ENCODE peak calls at places on chromosomes 1 and 21, in six cellular contexts. C is GM23338, J is heart right ventricle, L is brain microvascular endothelial cell, Q is endothelial cell of umbilical vein, E is keratinocyte. X is an unnamed sample.

GRCh38 chr1:197127513-197127912 is 19.0 kb downstream of the ASPM start:
- DNase-seq in E (no peak), C (no peak), Q (no peak), J (no peak), L (no peak), X (no peak)

GRCh38 chr1:31101147-31101502 is 35.6 kb upstream of the PUM1 start:
- DNase-seq in C (no peak), L (peak; percentile 60), E (no peak), J (peak; percentile 7), Q (no peak), X (no peak)

GRCh38 chr1:59678065-59678808 is 136.5 kb upstream of the HOOK1 start:
- DNase-seq in E (no peak), Q (no peak), J (no peak), C (peak; percentile 67), L (peak; percentile 46), X (no peak)

GRCh38 chr1:213122514-213122929 is 71.5 kb downstream of the RPS6KC1 start:
- DNase-seq in C (peak; percentile 71), Q (peak; percentile 66), L (peak; percentile 45), E (no peak), J (no peak), X (no peak)

GRCh38 chr21:31363720-31364119 is 19.7 kb upstream of the TIAM1 start:
- DNase-seq in Q (no peak), J (no peak), L (no peak), C (no peak), E (no peak), X (no peak)

GRCh38 chr1:201861448-201861847 is 27.2 kb upstream of the SHISA4 start:
- DNase-seq in E (no peak), L (no peak), C (no peak), J (no peak), Q (no peak), X (no peak)

GRCh38 chr1:78291872-78292271 is 198.9 kb upstream of the PTGFR start:
- DNase-seq in L (no peak), C (no peak), J (no peak), E (no peak), Q (no peak), X (no peak)

GRCh38 chr1:224592636-224593579 is 23.2 kb upstream of the CNIH3 start:
- DNase-seq in J (no peak), C (no peak), L (peak; percentile 84), E (peak; percentile 36), Q (no peak), X (no peak)

GRCh38 chr1:168360622-168361021 is 79.9 kb downstream of the TBX19 start:
- DNase-seq in Q (no peak), C (no peak), J (no peak), L (no peak), E (no peak), X (no peak)

GRCh38 chr1:192489748-192490147 is 85.8 kb upstream of the RGS1 start:
- DNase-seq in C (peak; percentile 25), J (peak; percentile 64), L (peak; percentile 95), E (no peak), Q (peak; percentile 95), X (peak; percentile 50)

GRCh38 chr1:180586671-180587155 is 27.9 kb downstream of the OVAAL start:
- DNase-seq in C (no peak), Q (peak; percentile 47), J (no peak), E (peak; percentile 85), L (peak; percentile 55), X (no peak)

GRCh38 chr1:32272557-32273388 is 19.1 kb upstream of the HDAC1 start:
- DNase-seq in Q (no peak), L (no peak), E (no peak), C (no peak), J (no peak), X (no peak)

GRCh38 chr1:151578941-151579340 is 32.9 kb upstream of the SNX27 start:
- DNase-seq in E (no peak), L (no peak), C (no peak), Q (no peak), J (no peak), X (no peak)

GRCh38 chr1:177898377-177898648 is 71.5 kb downstream of the SEC16B start:
- DNase-seq in C (no peak), Q (no peak), J (no peak), L (no peak), E (no peak), X (no peak)

GRCh38 chr1:89310505-89310904 is 37.8 kb upstream of the GBP5 start:
- DNase-seq in L (no peak), J (no peak), Q (peak; percentile 39), C (no peak), E (no peak), X (no peak)

GRCh38 chr1:1068374-1069060 is 5.6 kb downstream of the RNF223 start:
- DNase-seq in C (peak; percentile 52), E (no peak), J (no peak), Q (no peak), L (no peak), X (peak; percentile 89)

GRCh38 chr1:206429421-206429820 is 40.9 kb upstream of the IKBKE start:
- DNase-seq in Q (peak; percentile 14), L (no peak), J (no peak), C (no peak), E (no peak), X (no peak)

GRCh38 chr1:151867785-151868403 is 14.4 kb upstream of the THEM5 start:
- DNase-seq in C (no peak), Q (peak; percentile 81), E (peak; percentile 57), L (peak; percentile 73), J (no peak), X (no peak)

GRCh38 chr21:16159213-16159970 is 429.6 kb downstream of the USP25 start:
- DNase-seq in C (no peak), E (no peak), L (no peak), Q (no peak), J (no peak), X (no peak)

GRCh38 chr1:87450615-87451209 is 122.0 kb downstream of the LMO4 start:
- DNase-seq in Q (no peak), E (peak; percentile 9), J (no peak), C (peak; percentile 33), L (no peak), X (no peak)

GRCh38 chr1:89633745-89634625 is 1.1 kb downstream of the LRRC8C start:
- DNase-seq in L (no peak), J (peak; percentile 27), Q (peak; percentile 55), C (peak; percentile 56), E (no peak), X (no peak)

GRCh38 chr1:228767636-228768344 is 32.5 kb downstream of the RHOU start:
- DNase-seq in J (no peak), C (no peak), L (no peak), E (no peak), Q (no peak), X (no peak)

GRCh38 chr1:212396638-212397037 is 18.0 kb downstream of the PACC1 start:
- DNase-seq in Q (no peak), E (no peak), L (no peak), J (no peak), C (no peak), X (no peak)

GRCh38 chr1:234656981-234657651 is 47.1 kb upstream of the IRF2BP2 start:
- DNase-seq in J (no peak), L (peak; percentile 99), C (no peak), E (peak; percentile 100), Q (peak; percentile 92), X (no peak)

GRCh38 chr1:228226956-228227791 is 19.3 kb downstream of the OBSCN start:
- DNase-seq in J (no peak), C (no peak), Q (peak; percentile 15), E (no peak), L (peak; percentile 20), X (no peak)

DNA sequence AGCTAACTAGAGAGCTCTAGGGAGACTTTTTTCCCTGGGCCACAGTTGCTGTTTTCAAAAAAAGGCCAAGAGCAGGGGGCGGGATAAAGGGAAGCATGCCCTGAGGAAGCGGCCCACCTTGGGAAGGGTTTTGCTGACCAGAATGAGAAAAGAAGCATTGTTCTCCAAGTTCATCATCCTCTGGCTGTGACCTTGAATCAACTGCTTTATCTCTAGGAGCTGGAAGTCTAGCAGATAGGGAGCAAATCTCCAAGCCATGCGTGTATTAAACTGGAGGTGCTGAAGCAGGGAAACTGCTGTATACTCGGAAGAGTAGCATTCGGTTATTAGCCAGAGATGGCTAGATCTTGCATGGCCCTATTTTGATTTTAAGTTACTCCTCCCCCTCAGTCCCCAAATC is 64.8 kb downstream of the ATP2B4 start:
- DNase-seq in L (no peak), E (no peak), C (peak; percentile 27), Q (no peak), J (no peak), X (no peak)
- H3K36me3 ChIP-seq in L (no peaks in the 10 kb centered on the region), E (peaks cover 12% of the 10 kb centered on the region), C (no peaks in the 10 kb centered on the region), Q (no peaks in the 10 kb centered on the region), J (no peaks in the 10 kb centered on the region), X (peaks cover 35% of the 10 kb centered on the region)

DNA sequence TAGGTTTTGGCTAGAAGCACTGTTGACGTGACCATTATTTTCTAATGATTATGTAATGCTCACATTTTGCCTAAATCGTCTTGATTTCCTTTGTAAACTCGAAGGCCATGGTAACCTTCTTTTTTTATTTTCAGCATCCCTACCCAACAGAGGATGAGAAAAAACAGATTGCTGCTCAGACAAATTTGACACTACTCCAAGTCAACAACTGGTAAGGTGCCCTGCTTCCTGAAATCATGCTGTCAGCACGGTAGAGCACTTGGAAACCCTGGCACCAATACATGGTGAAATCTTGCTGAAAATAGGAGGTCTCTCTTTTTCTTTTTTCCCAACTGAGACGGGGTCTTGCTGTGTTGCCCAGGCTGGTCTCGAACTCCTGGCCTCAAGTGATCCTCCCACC is 50.4 kb downstream of the PKNOX1 start:
- DNase-seq in J (no peak), E (no peak), L (no peak), C (no peak), Q (no peak), X (no peak)
- H3K36me3 ChIP-seq in J (peaks cover 17% of the 10 kb centered on the region), E (peaks cover 40% of the 10 kb centered on the region), L (peaks cover 2% of the 10 kb centered on the region), C (peaks cover 30% of the 10 kb centered on the region), Q (peaks cover 3% of the 10 kb centered on the region), X (peaks cover 85% of the 10 kb centered on the region)

GRCh38 chr1:113490384-113490783 is 100.1 kb downstream of the MAGI3 start:
- DNase-seq in E (no peak), C (no peak), L (no peak), Q (no peak), J (no peak), X (no peak)

GRCh38 chr1:113493533-113493932 is 103.2 kb downstream of the MAGI3 start:
- DNase-seq in L (no peak), J (no peak), C (no peak), Q (no peak), E (no peak), X (no peak)

GRCh38 chr1:113488576-113489177 is 98.4 kb downstream of the MAGI3 start:
- DNase-seq in C (peak; percentile 80), Q (no peak), L (no peak), E (no peak), J (no peak), X (no peak)
- H3K36me3 ChIP-seq in C (no peaks in the 10 kb centered on the region), Q (no peaks in the 10 kb centered on the region), L (no peaks in the 10 kb centered on the region), E (no peaks in the 10 kb centered on the region), J (no peaks in the 10 kb centered on the region), X (no peaks in the 10 kb centered on the region)

GRCh38 chr1:116534014-116534739 is 36.6 kb downstream of the CD58 start:
- DNase-seq in E (no peak), Q (no peak), C (no peak), L (no peak), J (no peak), X (no peak)

GRCh38 chr1:116538527-116538926 is 32.3 kb downstream of the CD58 start:
- DNase-seq in Q (no peak), C (no peak), J (no peak), E (peak; percentile 36), L (peak; percentile 25), X (no peak)

GRCh38 chr1:116537439-116537838 is 33.4 kb downstream of the CD58 start:
- DNase-seq in Q (no peak), C (no peak), L (no peak), E (peak; percentile 100), J (no peak), X (no peak)

GRCh38 chr1:116540088-116540487 is 30.7 kb downstream of the CD58 start:
- DNase-seq in E (no peak), L (no peak), Q (no peak), C (no peak), J (no peak), X (no peak)

GRCh38 chr1:116537898-116538297 is 32.9 kb downstream of the CD58 start:
- DNase-seq in E (no peak), L (no peak), J (no peak), C (no peak), Q (no peak), X (no peak)
- H3K36me3 ChIP-seq in E (peaks cover 10% of the 10 kb centered on the region), L (peaks cover 4% of the 10 kb centered on the region), J (peaks cover 17% of the 10 kb centered on the region), C (no peaks in the 10 kb centered on the region), Q (no peaks in the 10 kb centered on the region), X (peaks cover 54% of the 10 kb centered on the region)

X was measured in lower lobe of right lung.